ENCODE peak calls at places on chromosomes 16 and 17, in ten cellular contexts. Y is breast epithelium, R is RWPE1, L is omental fat pad, K is fibroblast of pulmonary artery, P is hepatocyte, I is HCT116, O is B cell, N is IMR-90, S is Panc1. U is an unnamed sample.
A peak's percentile ranks its signal among the peaks of the same experiment; 100 is the strongest.

GRCh38 chr16:70747703-70748631 is 53.0 kb downstream of the VAC14 start:
- DNase-seq in Y (no peak), R (peak; percentile 42), L (no peak), K (peak; percentile 21), P (peak; percentile 43), I (no peak), O (no peak), N (peak; percentile 16), S (no peak), U (no peak)

GRCh38 chr16:70805787-70806186 is 4.8 kb upstream of the VAC14 start:
- DNase-seq in Y (no peak), R (peak; percentile 39), L (no peak), K (peak; percentile 76), P (no peak), I (no peak), O (no peak), N (peak; percentile 91), S (no peak), U (no peak)

GRCh38 chr16:88701541-88702363 is 4.5 kb downstream of the RNF166 start:
- DNase-seq in Y (no peak), R (no peak), L (no peak), K (no peak), P (no peak), I (no peak), O (no peak), N (no peak), S (no peak), U (no peak)

GRCh38 chr17:64608571-64608981 is 53.5 kb downstream of the SMURF2 start:
- DNase-seq in Y (no peak), R (no peak), L (no peak), K (peak; percentile 36), P (no peak), I (no peak), O (no peak), N (peak; percentile 58), S (no peak), U (no peak)

GRCh38 chr17:48903401-48903800 is 4.8 kb upstream of the UBE2Z start:
- DNase-seq in Y (no peak), R (no peak), L (no peak), K (no peak), P (no peak), I (no peak), O (no peak), N (no peak), S (no peak), U (no peak)

GRCh38 chr16:1533443-1533951 is at the start of gene TMEM204:
- DNase-seq in Y (no peak), R (no peak), L (no peak), K (peak; percentile 68), P (no peak), I (no peak), O (no peak), N (peak; percentile 78), S (no peak), U (no peak)

GRCh38 chr17:36761203-36761945 is 160.0 kb downstream of the MRM1 start:
- DNase-seq in Y (no peak), R (no peak), L (no peak), K (no peak), P (no peak), I (no peak), O (no peak), N (no peak), S (no peak), U (peak; percentile 77)

GRCh38 chr17:43338886-43339516 is 59.8 kb upstream of the ARL4D start:
- DNase-seq in Y (peak; percentile 82), R (no peak), L (peak; percentile 50), K (peak; percentile 60), P (peak; percentile 64), I (no peak), O (peak; percentile 64), N (no peak), S (no peak), U (peak; percentile 87)

GRCh38 chr16:2712546-2712945 is 7.5 kb downstream of the PRSS27 start:
- DNase-seq in Y (no peak), R (no peak), L (no peak), K (no peak), P (no peak), I (no peak), O (no peak), N (no peak), S (no peak), U (no peak)

GRCh38 chr16:50657251-50657650 is 23.9 kb downstream of the SNX20 start:
- DNase-seq in Y (no peak), R (no peak), L (no peak), K (no peak), P (peak; percentile 41), I (no peak), O (no peak), N (no peak), S (no peak), U (no peak)

GRCh38 chr16:70267516-70267915 is 15.8 kb upstream of the EXOSC6 start:
- DNase-seq in Y (no peak), R (no peak), L (no peak), K (peak; percentile 72), P (peak; percentile 53), I (peak; percentile 18), O (peak; percentile 36), N (peak; percentile 55), S (no peak), U (peak; percentile 50)

DNA sequence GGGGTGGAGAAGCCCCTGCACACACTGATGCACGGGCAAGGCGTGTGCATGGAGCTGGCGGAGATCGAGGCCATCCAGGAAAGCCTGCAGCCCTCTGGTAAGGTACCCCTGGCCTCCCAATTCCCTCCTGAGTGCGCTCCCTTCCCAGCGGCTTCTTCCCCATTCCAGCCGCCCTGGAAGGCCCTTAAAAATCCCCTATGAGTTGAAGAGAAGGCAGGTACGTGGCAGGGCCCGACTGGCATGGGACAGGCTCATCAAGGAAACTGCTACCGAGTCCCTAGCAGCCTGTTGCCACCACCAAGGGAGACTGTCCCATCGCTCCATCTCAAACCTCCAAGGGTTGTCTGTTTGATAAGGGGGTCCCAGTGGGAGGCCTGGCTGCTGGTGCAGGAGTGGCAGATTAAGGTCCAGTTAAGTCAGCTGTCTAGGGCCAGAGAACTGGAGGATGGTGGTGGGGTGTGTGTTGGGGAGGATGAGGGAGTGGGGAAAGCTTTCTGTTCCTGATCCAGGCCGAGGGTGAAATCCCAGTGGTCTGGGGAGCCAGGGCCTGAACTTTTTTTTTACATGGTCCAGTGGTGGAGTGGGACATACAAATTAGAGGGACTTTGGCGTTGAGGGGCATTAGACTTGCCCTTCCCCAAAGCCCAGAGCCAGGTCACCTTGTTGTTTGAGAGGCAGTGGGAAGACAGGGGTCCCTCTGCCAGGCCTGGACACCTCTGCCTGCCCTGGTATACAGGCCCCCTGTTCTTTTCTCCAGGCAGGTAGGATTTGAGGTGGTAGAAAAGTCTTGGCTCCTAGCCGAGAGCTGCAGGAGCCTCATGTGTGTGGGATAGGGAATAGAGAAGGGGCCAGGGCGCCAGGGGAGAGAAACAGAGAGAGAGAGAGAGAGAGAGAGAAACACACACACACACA is 994 bp downstream of the IGFBP4 start:
- DNase-seq in Y (no peak), R (no peak), L (no peak), K (peak; percentile 32), P (no peak), I (no peak), O (peak; percentile 21), N (peak; percentile 19), S (no peak), U (no peak)
- TF ChIP-seq CTCF in Y (no peak), R (peak; percentile 43), L (no peak), K (no peak), P (no peak), I (no peak), O (peak; percentile 32), N (no peak), S (peak; percentile 45), U (no peak)

GRCh38 chr16:76277099-76278030 is at the start of gene CNTNAP4:
- DNase-seq in Y (no peak), R (no peak), L (no peak), K (no peak), P (peak; percentile 13), I (no peak), O (no peak), N (no peak), S (no peak), U (peak; percentile 6)

GRCh38 chr16:76278086-76278485 is 885 bp downstream of the CNTNAP4 start:
- DNase-seq in Y (no peak), R (no peak), L (no peak), K (no peak), P (no peak), I (no peak), O (no peak), N (no peak), S (no peak), U (no peak)

GRCh38 chr16:76280421-76280820 is 3.2 kb downstream of the CNTNAP4 start:
- DNase-seq in Y (no peak), R (no peak), L (no peak), K (no peak), P (no peak), I (no peak), O (no peak), N (no peak), S (no peak), U (no peak)

GRCh38 chr16:76278976-76279375 is 1.8 kb downstream of the CNTNAP4 start:
- DNase-seq in Y (no peak), R (peak; percentile 5), L (no peak), K (peak; percentile 80), P (peak; percentile 59), I (no peak), O (peak; percentile 1), N (no peak), S (peak; percentile 7), U (no peak)
- TF ChIP-seq CTCF in Y (peak; percentile 21), R (no peak), L (no peak), K (peak; percentile 54), P (peak; percentile 68), I (no peak), O (no peak), N (no peak), S (peak; percentile 19), U (peak; percentile 53)

DNA sequence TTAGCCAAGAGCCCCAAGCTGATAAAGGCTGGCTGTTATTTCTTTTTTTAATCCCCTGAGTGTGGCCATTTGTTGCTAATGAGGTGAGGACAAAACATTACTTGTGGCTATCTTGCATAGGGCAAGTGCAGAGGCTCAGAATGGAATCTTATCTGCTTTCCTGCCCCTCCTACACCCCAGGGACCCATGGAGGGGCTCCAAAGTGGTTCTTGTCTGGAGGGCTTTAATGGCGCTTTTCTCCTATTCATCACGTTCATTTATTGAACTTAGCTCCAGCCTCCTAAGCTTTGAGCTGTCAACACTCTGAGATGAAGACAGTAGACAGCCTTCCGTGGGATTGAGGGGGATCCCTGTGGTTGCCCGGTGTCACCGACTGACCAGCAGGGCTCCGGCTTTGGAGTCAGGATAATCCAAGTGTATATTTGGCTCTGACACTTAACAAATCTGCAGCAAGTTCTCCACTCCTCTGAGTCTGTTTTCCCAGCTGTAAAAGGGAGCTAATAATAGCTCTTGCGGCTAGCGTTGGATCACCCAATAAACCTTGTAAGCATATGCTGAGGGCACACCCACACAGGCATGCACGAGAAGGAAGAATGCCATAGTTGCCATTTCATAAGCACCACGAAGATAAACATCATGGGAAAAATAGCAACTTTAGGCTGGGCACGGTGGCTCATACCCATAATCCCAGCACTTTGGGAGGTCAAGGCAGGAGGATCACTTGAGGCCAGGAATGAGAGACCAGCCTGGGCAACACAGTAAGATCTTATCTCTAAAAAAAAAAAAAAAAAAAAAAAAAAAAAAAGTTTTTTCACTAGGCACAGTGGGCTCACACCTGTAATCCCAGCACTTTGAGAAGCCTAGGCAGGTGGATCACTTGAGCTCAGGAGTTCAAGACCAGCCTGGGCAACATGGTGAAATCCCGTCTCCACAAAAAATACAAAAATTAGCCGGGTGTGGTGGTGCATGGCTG is 44.8 kb downstream of the MYH11 start:
- DNase-seq in Y (no peak), R (peak; percentile 54), L (no peak), K (peak; percentile 89), P (peak; percentile 58), I (no peak), O (no peak), N (peak; percentile 86), S (peak; percentile 45), U (peak; percentile 87)
- TF ChIP-seq CTCF in Y (no peak), R (no peak), L (no peak), K (no peak), P (no peak), I (no peak), O (no peak), N (peak; percentile 2), S (no peak), U (no peak)

GRCh38 chr17:6701719-6702118 is 11.4 kb downstream of the SLC13A5 start:
- DNase-seq in Y (no peak), R (no peak), L (no peak), K (peak; percentile 17), P (peak; percentile 47), I (peak; percentile 33), O (peak; percentile 34), N (no peak), S (no peak), U (peak; percentile 61)
- TF ChIP-seq CTCF in Y (no peak), R (no peak), L (no peak), K (peak; percentile 31), P (peak; percentile 26), I (peak; percentile 70), O (peak; percentile 37), N (peak; percentile 29), S (peak; percentile 70), U (peak; percentile 68)